ENCODE peak calls at places on chromosomes 12 and 14, in four cellular contexts. One of them, this sample, is unnamed.

GRCh38 chr14:29216774-29217232 is 450.2 kb downstream of the FOXG1 start:
- DNase-seq in foreskin fibroblast: no peak
- DNase-seq in stomach: no peak
- DNase-seq in activated gamma-delta T cell: no peak
- DNase-seq in this sample: no peak

GRCh38 chr12:21823581-21823980 is 49.1 kb upstream of the KCNJ8 start:
- DNase-seq in foreskin fibroblast: no peak
- DNase-seq in stomach: no peak
- DNase-seq in activated gamma-delta T cell: no peak
- DNase-seq in this sample: no peak

GRCh38 chr12:115511971-115512370 is 765.5 kb downstream of the MED13L start:
- DNase-seq in foreskin fibroblast: no peak
- DNase-seq in stomach: no peak
- DNase-seq in activated gamma-delta T cell: no peak
- DNase-seq in this sample: no peak

GRCh38 chr14:96178674-96179321 is 25.8 kb upstream of the BDKRB2 start:
- DNase-seq in foreskin fibroblast: no peak
- DNase-seq in stomach: no peak
- DNase-seq in activated gamma-delta T cell: no peak
- DNase-seq in this sample: no peak

GRCh38 chr12:108563135-108563803 is 873 bp downstream of the ISCU start:
- DNase-seq in foreskin fibroblast: peak
- DNase-seq in stomach: peak
- DNase-seq in activated gamma-delta T cell: peak
- DNase-seq in this sample: peak

GRCh38 chr14:22898302-22898894 is 15.4 kb downstream of the REM2 start:
- DNase-seq in foreskin fibroblast: peak
- DNase-seq in stomach: no peak
- DNase-seq in activated gamma-delta T cell: no peak
- DNase-seq in this sample: no peak

GRCh38 chr14:61491224-61491623 is 169.8 kb downstream of the PRKCH start:
- DNase-seq in foreskin fibroblast: no peak
- DNase-seq in stomach: no peak
- DNase-seq in activated gamma-delta T cell: no peak
- DNase-seq in this sample: no peak

GRCh38 chr14:63853831-63854293 is 1.1 kb downstream of the SYNE2 start:
- DNase-seq in foreskin fibroblast: peak
- DNase-seq in stomach: peak
- DNase-seq in activated gamma-delta T cell: peak
- DNase-seq in this sample: peak

GRCh38 chr12:34400423-34400881 is 378.2 kb downstream of the ALG10 start:
- DNase-seq in foreskin fibroblast: no peak
- DNase-seq in stomach: peak
- DNase-seq in activated gamma-delta T cell: no peak
- DNase-seq in this sample: no peak

GRCh38 chr14:88952901-88953300 is 128.4 kb downstream of the TTC8 start:
- DNase-seq in foreskin fibroblast: no peak
- DNase-seq in stomach: no peak
- DNase-seq in activated gamma-delta T cell: no peak
- DNase-seq in this sample: no peak

GRCh38 chr14:76936483-76936882 is 92.0 kb downstream of the IRF2BPL start:
- DNase-seq in foreskin fibroblast: no peak
- DNase-seq in stomach: no peak
- DNase-seq in activated gamma-delta T cell: no peak
- DNase-seq in this sample: no peak